ENCODE peak calls at places on chromosomes 3 and 15, in four cellular contexts. P is nephron progenitor cell, W is COLO829, T is iPS-NIHi11. L is an unnamed sample.

GRCh38 chr3:189038773-189039720 is 132.7 kb upstream of the TPRG1 start:
- DNase-seq in W (no peak), P (no peak), T (no peak), L (no peak)

GRCh38 chr3:160376681-160377080 is 22.3 kb downstream of the IFT80 start:
- DNase-seq in W (no peak), T (no peak), P (no peak), L (peak)

GRCh38 chr15:68711406-68711805 is 109.3 kb downstream of the ANP32A start:
- DNase-seq in W (no peak), P (no peak), T (no peak), L (no peak)

GRCh38 chr3:74267583-74268184 is 346.8 kb downstream of the CNTN3 start:
- DNase-seq in T (peak), P (peak), W (peak), L (peak)

GRCh38 chr3:131047582-131047981 is 20.9 kb downstream of the NEK11 start:
- DNase-seq in W (no peak), T (no peak), P (no peak), L (no peak)

GRCh38 chr15:75170711-75171341 is 30.9 kb upstream of the C15orf39 start:
- DNase-seq in W (no peak), P (no peak), T (no peak), L (no peak)

GRCh38 chr15:50753463-50753862 is 12.0 kb downstream of the SPPL2A start:
- DNase-seq in P (no peak), W (no peak), T (no peak), L (no peak)

GRCh38 chr15:59294961-59295741 is 77.5 kb downstream of the MYO1E start:
- DNase-seq in P (no peak), W (no peak), T (no peak), L (peak)

GRCh38 chr3:101377796-101378195 is 57.4 kb upstream of the IMPG2 start:
- DNase-seq in P (no peak), T (no peak), W (no peak), L (peak)

GRCh38 chr3:180294282-180295027 is 257.7 kb upstream of the PEX5L start:
- DNase-seq in W (no peak), T (no peak), P (no peak), L (no peak)

GRCh38 chr3:28286595-28286994 is 45.2 kb downstream of the CMC1 start:
- DNase-seq in P (no peak), W (peak), T (peak), L (peak)

GRCh38 chr15:57056357-57056756 is 137.9 kb downstream of the TCF12 start:
- DNase-seq in W (no peak), P (no peak), T (no peak), L (no peak)

GRCh38 chr3:74546426-74546825 is 68.0 kb downstream of the CNTN3 start:
- DNase-seq in P (no peak), W (no peak), T (no peak), L (peak)

GRCh38 chr3:182979103-182979697 is 1.1 kb downstream of the DCUN1D1 start:
- DNase-seq in W (no peak), T (no peak), P (no peak), L (no peak)

GRCh38 chr15:101031203-101031602 is 112.0 kb downstream of the LRRK1 start:
- DNase-seq in T (no peak), P (no peak), W (no peak), L (peak)

GRCh38 chr3:126781406-126781805 is 77.4 kb downstream of the CHCHD6 start:
- DNase-seq in P (no peak), T (no peak), W (no peak), L (no peak)

GRCh38 chr3:187186801-187187421 is 10.4 kb upstream of the RTP1 start:
- DNase-seq in T (no peak), W (no peak), P (no peak), L (peak)

GRCh38 chr3:27114684-27115083 is 254.5 kb downstream of the NEK10 start:
- DNase-seq in P (no peak), T (no peak), W (peak), L (peak)

GRCh38 chr3:50373865-50374188 is 14.5 kb upstream of the TMEM115 start:
- DNase-seq in T (no peak), P (no peak), W (no peak), L (no peak)

GRCh38 chr15:45023659-45024320 is 795 bp downstream of the SORD start:
- DNase-seq in W (no peak), P (no peak), T (peak), L (peak)

GRCh38 chr3:42683875-42684593 is 1.3 kb upstream of the KLHL40 start:
- DNase-seq in W (peak), T (peak), P (no peak), L (peak)

GRCh38 chr3:195230244-195230643 is 40.7 kb downstream of the XXYLT1 start:
- DNase-seq in W (no peak), T (no peak), P (no peak), L (no peak)

L was measured in choroid plexus epithelial cell.